ENCODE peak calls at places on chromosome X, in ten cellular contexts. A is kidney epithelial cell, S is fibroblast of mammary gland, N is esophagus squamous epithelium, X is psoas muscle, L is A549, G is GM23338, P is dorsolateral prefrontal cortex, H is body of pancreas, I is right lobe of liver. W is an unnamed sample.

GRCh38 chrX:145865082-145865481 is 47.5 kb downstream of the SLITRK2 start:
- DNase-seq in A (peak; percentile 4), S (no peak), N (no peak), X (no peak), L (no peak), G (no peak), P (no peak), H (peak; percentile 3), I (no peak), W (no peak)

GRCh38 chrX:135345328-135345645 is 36.0 kb downstream of the ETDC start:
- DNase-seq in A (no peak), S (peak; percentile 80), N (no peak), X (peak; percentile 72), L (no peak), G (no peak), P (no peak), H (peak; percentile 58), I (no peak), W (peak; percentile 52)

GRCh38 chrX:17803449-17803848 is 57.6 kb downstream of the RAI2 start:
- DNase-seq in A (peak; percentile 44), S (no peak), N (no peak), X (no peak), L (no peak), G (no peak), P (no peak), H (no peak), I (no peak), W (no peak)

GRCh38 chrX:105837227-105837626 is 14.9 kb downstream of the NRK start:
- DNase-seq in A (peak; percentile 80), S (peak; percentile 86), N (no peak), X (peak; percentile 58), L (no peak), G (no peak), P (peak; percentile 40), H (peak; percentile 51), I (no peak), W (peak; percentile 89)

GRCh38 chrX:153572601-153573000 is 26.3 kb downstream of the CCNQ start:
- DNase-seq in A (no peak), S (no peak), N (no peak), X (no peak), L (no peak), G (no peak), P (no peak), H (no peak), I (no peak), W (no peak)

GRCh38 chrX:11146411-11146810 is 35.3 kb downstream of the HCCS start:
- DNase-seq in A (no peak), S (no peak), N (no peak), X (no peak), L (no peak), G (no peak), P (no peak), H (no peak), I (no peak), W (no peak)

GRCh38 chrX:1464282-1465131 is 11.8 kb upstream of the ASMTL start:
- DNase-seq in A (no peak), S (no peak), N (no peak), X (no peak), L (no peak), G (no peak), P (no peak), H (no peak), I (no peak), W (no peak)

GRCh38 chrX:144219035-144219434 is 335.2 kb downstream of the UBE2NL start:
- DNase-seq in A (no peak), S (no peak), N (no peak), X (no peak), L (no peak), G (no peak), P (no peak), H (peak; percentile 2), I (peak; percentile 81), W (no peak)

GRCh38 chrX:17405225-17405969 is 30.4 kb downstream of the NHS start:
- DNase-seq in A (peak; percentile 80), S (peak; percentile 7), N (no peak), X (no peak), L (peak; percentile 76), G (no peak), P (no peak), H (no peak), I (no peak), W (no peak)

GRCh38 chrX:40049084-40049641 is 48.6 kb downstream of the BCOR start:
- DNase-seq in A (no peak), S (no peak), N (no peak), X (no peak), L (no peak), G (no peak), P (no peak), H (no peak), I (no peak), W (no peak)

GRCh38 chrX:139720136-139720535 is 12.2 kb upstream of the MCF2 start:
- DNase-seq in A (peak; percentile 47), S (peak; percentile 23), N (no peak), X (no peak), L (peak; percentile 34), G (peak; percentile 59), P (no peak), H (no peak), I (no peak), W (peak; percentile 11)

GRCh38 chrX:38871129-38872029 is 70.1 kb downstream of the MID1IP1 start:
- DNase-seq in A (no peak), S (no peak), N (no peak), X (no peak), L (no peak), G (peak; percentile 85), P (no peak), H (no peak), I (no peak), W (no peak)

GRCh38 chrX:19190902-19191301 is 68.6 kb upstream of the ADGRG2 start:
- DNase-seq in A (no peak), S (no peak), N (no peak), X (no peak), L (no peak), G (no peak), P (no peak), H (no peak), I (no peak), W (no peak)

GRCh38 chrX:80765226-80765625 is 44.5 kb downstream of the BRWD3 start:
- DNase-seq in A (peak; percentile 54), S (peak; percentile 47), N (no peak), X (no peak), L (peak; percentile 33), G (peak; percentile 5), P (no peak), H (no peak), I (no peak), W (peak; percentile 79)

GRCh38 chrX:65035451-65035779 is 59.2 kb upstream of the ZC4H2 start:
- DNase-seq in A (no peak), S (peak; percentile 36), N (no peak), X (peak; percentile 43), L (no peak), G (peak; percentile 28), P (no peak), H (peak; percentile 18), I (no peak), W (no peak)

GRCh38 chrX:39477438-39478120 is 620.2 kb downstream of the BCOR start:
- DNase-seq in A (peak; percentile 9), S (no peak), N (no peak), X (peak; percentile 68), L (no peak), G (peak; percentile 61), P (no peak), H (peak; percentile 67), I (no peak), W (no peak)

GRCh38 chrX:25524150-25524549 is 508.4 kb upstream of the ARX start:
- DNase-seq in A (no peak), S (peak; percentile 36), N (no peak), X (no peak), L (peak; percentile 63), G (no peak), P (no peak), H (peak; percentile 2), I (no peak), W (peak; percentile 47)

GRCh38 chrX:151870603-151871002 is 42.1 kb upstream of the MAGEA4 start:
- DNase-seq in A (peak; percentile 16), S (peak; percentile 87), N (no peak), X (no peak), L (peak; percentile 70), G (no peak), P (no peak), H (no peak), I (no peak), W (peak; percentile 62)

GRCh38 chrX:51759055-51759454 is 15.8 kb downstream of the GSPT2 start:
- DNase-seq in A (no peak), S (no peak), N (no peak), X (no peak), L (no peak), G (peak; percentile 67), P (no peak), H (no peak), I (no peak), W (no peak)
- H3K4me3 ChIP-seq in A (no peak overlapping the region), S (no peak overlapping the region), N (no peak overlapping the region), X (no peak overlapping the region), L (no peak overlapping the region), G (no peak overlapping the region), P (no peak overlapping the region), H (no peak overlapping the region), I (no peak overlapping the region), W (no peak overlapping the region)

GRCh38 chrX:132375941-132376340 is 112.9 kb downstream of the MBNL3 start:
- DNase-seq in A (no peak), S (peak; percentile 12), N (no peak), X (no peak), L (peak; percentile 1), G (peak; percentile 35), P (no peak), H (no peak), I (no peak), W (peak; percentile 12)
- TF ChIP-seq CTCF in A (peak; percentile 5), S (peak; percentile 35), N (peak; percentile 22), X (peak; percentile 5), L (no peak), G (peak; percentile 48), P (no peak), H (no peak), I (no peak), W (peak; percentile 48)

DNA sequence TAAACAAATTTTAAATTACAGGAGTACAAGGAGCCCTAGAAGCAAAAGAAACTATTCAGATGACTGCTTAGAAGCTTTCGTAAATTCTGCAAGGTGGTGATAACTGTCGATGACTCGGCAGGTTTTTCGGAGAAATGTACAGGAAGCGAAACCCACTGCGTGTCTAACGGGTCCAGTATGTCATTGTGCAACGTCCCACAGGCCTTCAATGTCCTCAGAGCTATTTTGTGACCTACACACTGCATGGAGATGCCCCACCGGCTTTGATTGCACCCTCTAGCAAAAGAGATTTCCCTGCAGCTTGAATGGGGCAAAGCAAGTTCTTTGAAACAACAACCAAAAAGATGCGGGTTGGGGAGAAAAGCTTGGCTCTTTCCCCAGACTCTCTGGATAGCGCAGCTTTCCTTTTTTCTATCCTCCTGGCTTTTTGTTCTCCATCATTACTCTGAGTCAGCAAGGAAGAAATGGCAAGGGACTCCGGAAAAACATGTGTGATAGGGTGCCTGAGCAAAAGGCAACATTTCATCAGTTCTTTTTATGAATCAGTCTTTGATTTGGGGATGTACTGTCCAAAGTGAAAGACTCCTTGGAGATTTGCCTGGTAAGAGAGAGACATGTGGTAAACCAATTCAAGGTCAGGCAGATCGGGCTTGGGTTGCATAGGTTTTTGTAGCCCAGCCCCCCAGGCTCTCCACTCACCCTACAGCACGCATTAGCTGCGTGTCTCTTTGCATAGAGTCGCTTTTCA is 112.0 kb upstream of the TBL1X start:
- DNase-seq in A (no peak), S (peak; percentile 92), N (peak; percentile 11), X (no peak), L (peak; percentile 5), G (no peak), P (no peak), H (peak; percentile 59), I (no peak), W (peak; percentile 49)
- H3K4me3 ChIP-seq in A (no peak overlapping the region), S (peak overlapping the region; percentile 13), N (no peak overlapping the region), X (no peak overlapping the region), L (no peak overlapping the region), G (no peak overlapping the region), P (no peak overlapping the region), H (no peak overlapping the region), I (no peak overlapping the region), W (no peak overlapping the region)

GRCh38 chrX:28590394-28590793 is 3.1 kb downstream of the IL1RAPL1 start:
- DNase-seq in A (no peak), S (no peak), N (no peak), X (no peak), L (no peak), G (no peak), P (no peak), H (no peak), I (no peak), W (peak; percentile 48)
- TF ChIP-seq CTCF in A (no peak), S (no peak), N (no peak), X (no peak), L (no peak), G (no peak), P (no peak), H (no peak), I (no peak), W (peak; percentile 40)